ENCODE peak calls at places on chromosome 11, in four cellular contexts. K, U, T and R are unnamed samples. For H3K4me1, the result is how much of the 10 kb centered on the place peaks cover.

GRCh38 chr11:34787348-34787747 is 128.8 kb downstream of the APIP start:
- DNase-seq in K (peak), U (no peak), T (no peak), R (no peak)

GRCh38 chr11:128841461-128842072 is 25.5 kb downstream of the KCNJ1 start:
- DNase-seq in K (peak), U (no peak), T (no peak), R (peak)

GRCh38 chr11:19524171-19524671 is 188.4 kb upstream of the NAV2 start:
- DNase-seq in K (no peak), U (no peak), T (no peak), R (no peak)

GRCh38 chr11:88332851-88333250 is 4.7 kb downstream of the CTSC start:
- DNase-seq in K (no peak), U (no peak), T (no peak), R (no peak)

GRCh38 chr11:59173964-59174663 is 2.2 kb downstream of the DTX4 start:
- DNase-seq in K (no peak), U (no peak), T (peak), R (no peak)

GRCh38 chr11:10298342-10298741 is 4.3 kb upstream of the SBF2 start:
- DNase-seq in K (peak), U (no peak), T (no peak), R (no peak)

GRCh38 chr11:44223261-44223660 is 86.7 kb downstream of the ALX4 start:
- DNase-seq in K (no peak), U (no peak), T (no peak), R (no peak)

GRCh38 chr11:78557236-78557635 is 17.4 kb downstream of the NARS2 start:
- DNase-seq in K (no peak), U (no peak), T (peak), R (no peak)

GRCh38 chr11:130425156-130425555 is 3.3 kb downstream of the ADAMTS8 start:
- DNase-seq in K (no peak), U (no peak), T (no peak), R (no peak)

GRCh38 chr11:112620621-112621394 is 340.4 kb upstream of the NCAM1 start:
- DNase-seq in K (no peak), U (no peak), T (no peak), R (no peak)

GRCh38 chr11:46693597-46694012 is 6.8 kb downstream of the ARHGAP1 start:
- DNase-seq in K (no peak), U (no peak), T (no peak), R (no peak)

GRCh38 chr11:76203131-76203925 is 3.0 kb downstream of the WNT11 start:
- DNase-seq in K (no peak), U (no peak), T (no peak), R (no peak)

GRCh38 chr11:128625316-128625715 is 38.0 kb upstream of the ETS1 start:
- DNase-seq in K (no peak), U (no peak), T (no peak), R (peak)

GRCh38 chr11:96213500-96213899 is 129.5 kb downstream of the MAML2 start:
- DNase-seq in K (no peak), U (no peak), T (no peak), R (no peak)

GRCh38 chr11:113034591-113034990 is 73.4 kb downstream of the NCAM1 start:
- DNase-seq in K (no peak), U (no peak), T (no peak), R (no peak)

GRCh38 chr11:3132271-3132781 is 32.8 kb downstream of the OSBPL5 start:
- DNase-seq in K (no peak), U (no peak), T (no peak), R (no peak)

GRCh38 chr11:92482502-92482901 is 257.9 kb downstream of the FAT3 start:
- DNase-seq in K (no peak), U (no peak), T (no peak), R (no peak)

GRCh38 chr11:121479839-121480238 is 27.1 kb upstream of the SORL1-AS1 start:
- DNase-seq in K (no peak), U (no peak), T (no peak), R (no peak)

GRCh38 chr11:106468091-106468490 is 390.6 kb downstream of the AASDHPPT start:
- DNase-seq in K (no peak), U (no peak), T (no peak), R (no peak)

GRCh38 chr11:33040127-33040861 is 922 bp downstream of the TCP11L1 start:
- DNase-seq in K (peak), U (peak), T (no peak), R (peak)

GRCh38 chr11:115774756-115775155 is 270.5 kb upstream of the CADM1 start:
- DNase-seq in K (no peak), U (no peak), T (no peak), R (no peak)

GRCh38 chr11:927871-928270 is 2.2 kb downstream of the AP2A2 start:
- DNase-seq in K (peak), U (no peak), T (no peak), R (no peak)

GRCh38 chr11:91798240-91798639 is 426.4 kb upstream of the FAT3 start:
- DNase-seq in K (no peak), U (no peak), T (no peak), R (no peak)

GRCh38 chr11:8328231-8328794 is 64.6 kb upstream of the LMO1 start:
- DNase-seq in K (no peak), U (no peak), T (no peak), R (no peak)

GRCh38 chr11:71207996-71208774 is 44.2 kb downstream of the SHANK2 start:
- DNase-seq in K (no peak), U (no peak), T (no peak), R (no peak)

GRCh38 chr11:61267437-61267841 is 26.5 kb downstream of the PGA5 start:
- DNase-seq in K (no peak), U (no peak), T (no peak), R (no peak)

GRCh38 chr11:134714021-134714656 is 302.1 kb upstream of the B3GAT1 start:
- DNase-seq in K (no peak), U (no peak), T (no peak), R (no peak)

GRCh38 chr11:70567680-70568503 is 169.6 kb downstream of the CTTN start:
- DNase-seq in K (no peak), U (no peak), T (peak), R (no peak)

GRCh38 chr11:129610545-129610944 is 205.1 kb upstream of the TMEM45B start:
- DNase-seq in K (no peak), U (no peak), T (no peak), R (no peak)

GRCh38 chr11:116842909-116843308 is 5.5 kb upstream of the APOA1 start:
- DNase-seq in K (no peak), U (no peak), T (no peak), R (no peak)

GRCh38 chr11:119027561-119028345 is 2.9 kb downstream of the SLC37A4 start:
- DNase-seq in K (no peak), U (no peak), T (no peak), R (no peak)

DNA sequence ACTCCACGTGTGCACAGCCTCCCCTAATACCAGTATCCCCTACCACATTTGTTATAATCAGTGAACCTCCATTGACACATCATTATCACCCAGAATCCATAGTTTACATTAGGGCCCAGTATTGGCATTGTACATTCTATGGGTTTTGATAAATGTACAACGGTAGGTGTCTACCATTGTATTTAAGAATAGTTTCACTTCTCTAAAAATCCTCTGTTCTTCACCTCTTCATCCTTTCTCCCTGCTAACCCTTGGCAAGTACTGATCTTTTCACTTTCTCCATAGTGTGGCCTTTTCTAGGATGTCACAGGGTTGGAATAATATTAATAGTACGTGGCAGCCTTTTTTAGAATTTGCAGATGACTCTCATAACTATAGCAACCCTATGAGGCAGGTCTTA is 353.8 kb downstream of the DDX10 start:
- DNase-seq in K (no peak), U (no peak), T (no peak), R (no peak)
- H3K4me1 ChIP-seq in K (under half), U (under half), T (under half), R (under half)

GRCh38 chr11:15969281-15969680 is 387.1 kb downstream of the SOX6 start:
- DNase-seq in K (peak), U (no peak), T (no peak), R (no peak)
- TF ChIP-seq EZH2phosphoT487 in K (no peak), U (no peak), T (no peak), R (no peak)

GRCh38 chr11:109972181-109972715 is 120.9 kb upstream of the ZC3H12C start:
- DNase-seq in K (peak), U (no peak), T (no peak), R (peak)
- H3K4me1 ChIP-seq in K (under half), U (under half), T (under half), R (under half)

GRCh38 chr11:36510567-36511020 is 522 bp upstream of the TRAF6 start:
- DNase-seq in K (no peak), U (no peak), T (no peak), R (no peak)
- TF ChIP-seq EZH2phosphoT487 in K (no peak), U (no peak), T (no peak), R (no peak)

DNA sequence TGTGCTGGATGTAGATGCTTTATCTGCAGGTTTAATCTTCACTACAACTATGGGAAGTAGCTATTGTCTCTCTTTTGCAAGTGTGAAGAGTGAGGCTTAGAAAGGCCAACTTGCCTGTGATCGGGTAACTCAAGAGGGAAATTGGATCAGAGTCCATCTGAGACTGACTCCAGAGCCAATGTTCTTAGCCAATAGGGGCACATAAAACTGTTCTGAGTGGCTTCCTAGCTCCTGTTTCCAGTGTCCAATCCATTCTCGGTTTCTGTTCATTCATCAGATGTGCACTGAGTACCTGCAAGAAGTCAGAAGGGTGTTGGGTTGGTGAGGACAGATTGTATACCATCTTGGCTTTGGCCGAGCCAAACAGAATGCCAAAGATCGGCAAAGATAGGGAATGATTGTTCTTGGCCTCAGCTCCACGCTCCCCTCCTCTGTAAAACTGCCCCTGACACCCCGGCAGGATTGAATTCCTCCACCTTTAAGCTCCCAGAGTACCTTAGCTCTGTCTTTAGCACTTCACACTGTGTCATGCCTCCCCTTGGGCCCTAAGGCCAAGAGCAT is 100.0 kb downstream of the PTPRJ start:
- DNase-seq in K (no peak), U (no peak), T (no peak), R (no peak)
- H3K4me1 ChIP-seq in K (under half), U (under half), T (under half), R (under half)

GRCh38 chr11:45388472-45388871 is 102.3 kb upstream of the SYT13 start:
- DNase-seq in K (no peak), U (no peak), T (no peak), R (no peak)

GRCh38 chr11:45392621-45393183 is 106.6 kb upstream of the SYT13 start:
- DNase-seq in K (no peak), U (peak), T (no peak), R (no peak)

GRCh38 chr11:45391168-45391850 is 105.2 kb upstream of the SYT13 start:
- DNase-seq in K (peak), U (no peak), T (no peak), R (no peak)

GRCh38 chr11:45392154-45392553 is 106.0 kb upstream of the SYT13 start:
- DNase-seq in K (no peak), U (no peak), T (no peak), R (no peak)

DNA sequence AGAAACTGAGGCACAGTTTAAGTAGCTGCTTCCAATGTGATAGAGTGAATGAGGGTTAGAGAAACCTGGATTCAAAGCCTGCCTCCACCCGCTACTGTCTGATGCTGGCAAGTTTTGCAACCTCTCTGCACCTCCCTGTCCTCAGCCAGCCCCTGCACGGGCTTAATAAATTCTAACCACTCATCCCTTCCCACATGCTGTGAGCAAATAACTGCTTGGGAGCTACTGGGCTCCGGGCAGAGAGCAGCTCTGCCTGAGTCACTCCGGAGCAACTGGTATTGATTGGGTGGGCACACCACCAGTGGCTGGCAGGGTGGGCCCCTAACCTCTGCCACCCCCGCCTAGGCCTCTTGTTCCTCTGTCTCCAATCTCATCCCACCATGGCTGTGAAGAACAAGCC is 104.3 kb upstream of the SYT13 start:
- DNase-seq in K (no peak), U (no peak), T (no peak), R (no peak)
- TF ChIP-seq EZH2phosphoT487 in K (no peak), U (no peak), T (no peak), R (no peak)

GRCh38 chr11:57216463-57216862 is 20.6 kb downstream of the APLNR start:
- DNase-seq in K (no peak), U (no peak), T (no peak), R (no peak)

GRCh38 chr11:57217053-57217452 is 20.0 kb downstream of the APLNR start:
- DNase-seq in K (no peak), U (no peak), T (no peak), R (no peak)

GRCh38 chr11:57223601-57224000 is 13.4 kb downstream of the APLNR start:
- DNase-seq in K (no peak), U (no peak), T (no peak), R (no peak)

GRCh38 chr11:57222239-57222638 is 14.8 kb downstream of the APLNR start:
- DNase-seq in K (no peak), U (no peak), T (no peak), R (no peak)

GRCh38 chr11:57219021-57219627 is 17.9 kb downstream of the APLNR start:
- DNase-seq in K (no peak), U (no peak), T (no peak), R (no peak)
- H3K4me1 ChIP-seq in K (under half), U (under half), T (under half), R (under half)

GRCh38 chr11:109193880-109194279 is 228.1 kb upstream of the C11orf87 start:
- DNase-seq in K (no peak), U (no peak), T (no peak), R (no peak)

GRCh38 chr11:109203176-109203575 is 218.8 kb upstream of the C11orf87 start:
- DNase-seq in K (no peak), U (no peak), T (no peak), R (no peak)

GRCh38 chr11:109192864-109193263 is 229.1 kb upstream of the C11orf87 start:
- DNase-seq in K (no peak), U (no peak), T (no peak), R (no peak)

GRCh38 chr11:109196016-109196415 is 226.0 kb upstream of the C11orf87 start:
- DNase-seq in K (no peak), U (no peak), T (no peak), R (no peak)

DNA sequence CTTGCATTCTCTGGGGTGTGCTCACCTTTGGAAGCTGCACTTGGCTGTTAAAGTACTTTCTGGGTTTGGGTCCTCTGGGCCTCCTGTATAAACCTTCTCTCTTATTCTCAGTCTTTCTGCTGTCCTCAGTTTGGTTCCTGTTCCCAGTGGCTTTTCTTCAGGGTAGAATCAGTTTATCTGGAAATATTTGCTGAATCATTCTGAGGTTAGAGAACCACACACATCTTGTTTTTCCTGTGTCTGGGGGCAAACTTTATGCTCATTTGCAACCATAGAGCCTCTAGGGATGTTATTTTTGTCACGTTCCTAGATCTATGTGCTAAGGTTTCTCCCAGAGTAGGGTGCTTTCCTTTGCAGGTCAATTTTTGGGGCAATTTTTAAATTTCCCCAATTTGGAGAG is 224.3 kb upstream of the C11orf87 start:
- DNase-seq in K (no peak), U (no peak), T (no peak), R (no peak)
- TF ChIP-seq EZH2phosphoT487 in K (no peak), U (no peak), T (no peak), R (no peak)